ENCODE peak calls at places on chromosomes 3 and 15, in four cellular contexts. One of them, this sample, is unnamed.
A peak's percentile ranks its signal among the peaks of the same experiment; 100 is the strongest.

GRCh38 chr3:56970401-56971002 is 90.0 kb upstream of the SPATA12 start:
- DNase-seq in heart left ventricle: no peak
- DNase-seq in K562: peak; percentile 46
- DNase-seq in esophagus squamous epithelium: no peak
- DNase-seq in this sample: no peak

GRCh38 chr15:89021224-89021623 is 67.0 kb upstream of the ABHD2 start:
- DNase-seq in heart left ventricle: no peak
- DNase-seq in K562: no peak
- DNase-seq in esophagus squamous epithelium: no peak
- DNase-seq in this sample: peak; percentile 84

GRCh38 chr3:28780480-28780879 is 431.9 kb upstream of the AZI2 start:
- DNase-seq in heart left ventricle: no peak
- DNase-seq in K562: no peak
- DNase-seq in esophagus squamous epithelium: no peak
- DNase-seq in this sample: no peak

GRCh38 chr15:25181290-25182097 is 226.7 kb downstream of the SNRPN start:
- DNase-seq in heart left ventricle: peak; percentile 2
- DNase-seq in K562: no peak
- DNase-seq in esophagus squamous epithelium: no peak
- DNase-seq in this sample: peak; percentile 19

GRCh38 chr15:78509726-78510312 is 2.4 kb downstream of the HYKK start:
- DNase-seq in heart left ventricle: no peak
- DNase-seq in K562: no peak
- DNase-seq in esophagus squamous epithelium: no peak
- DNase-seq in this sample: no peak

GRCh38 chr3:51389423-51390183 is 1.5 kb upstream of the RBM15B start:
- DNase-seq in heart left ventricle: no peak
- DNase-seq in K562: peak; percentile 68
- DNase-seq in esophagus squamous epithelium: no peak
- DNase-seq in this sample: no peak

GRCh38 chr15:96181873-96182301 is 148.6 kb upstream of the NR2F2 start:
- DNase-seq in heart left ventricle: peak; percentile 48
- DNase-seq in K562: no peak
- DNase-seq in esophagus squamous epithelium: no peak
- DNase-seq in this sample: no peak

GRCh38 chr15:98953000-98953776 is 54.4 kb downstream of the PGPEP1L start:
- DNase-seq in heart left ventricle: no peak
- DNase-seq in K562: peak; percentile 4
- DNase-seq in esophagus squamous epithelium: no peak
- DNase-seq in this sample: no peak

GRCh38 chr3:161500057-161500836 is 3.6 kb downstream of the OTOL1 start:
- DNase-seq in heart left ventricle: no peak
- DNase-seq in K562: no peak
- DNase-seq in esophagus squamous epithelium: no peak
- DNase-seq in this sample: no peak

GRCh38 chr15:75945953-75946352 is 42.3 kb downstream of the FBXO22 start:
- DNase-seq in heart left ventricle: no peak
- DNase-seq in K562: no peak
- DNase-seq in esophagus squamous epithelium: no peak
- DNase-seq in this sample: no peak

GRCh38 chr3:126556637-126557414 is 1.9 kb downstream of the C3orf22 start:
- DNase-seq in heart left ventricle: no peak
- DNase-seq in K562: no peak
- DNase-seq in esophagus squamous epithelium: no peak
- DNase-seq in this sample: no peak

GRCh38 chr3:33250712-33251111 is 26.5 kb upstream of the FBXL2 start:
- DNase-seq in heart left ventricle: no peak
- DNase-seq in K562: no peak
- DNase-seq in esophagus squamous epithelium: no peak
- DNase-seq in this sample: no peak

GRCh38 chr3:107241217-107241616 is 136.0 kb upstream of the CCDC54 start:
- DNase-seq in heart left ventricle: peak; percentile 40
- DNase-seq in K562: peak; percentile 33
- DNase-seq in esophagus squamous epithelium: no peak
- DNase-seq in this sample: peak; percentile 50

GRCh38 chr3:60599586-60599985 is 651.7 kb downstream of the FHIT start:
- DNase-seq in heart left ventricle: no peak
- DNase-seq in K562: no peak
- DNase-seq in esophagus squamous epithelium: no peak
- DNase-seq in this sample: no peak

GRCh38 chr3:5891721-5892120 is 704.2 kb downstream of the EDEM1 start:
- DNase-seq in heart left ventricle: no peak
- DNase-seq in K562: no peak
- DNase-seq in esophagus squamous epithelium: no peak
- DNase-seq in this sample: no peak

GRCh38 chr3:190883973-190884832 is 21.7 kb upstream of the GMNC start:
- DNase-seq in heart left ventricle: no peak
- DNase-seq in K562: peak; percentile 52
- DNase-seq in esophagus squamous epithelium: no peak
- DNase-seq in this sample: no peak

GRCh38 chr15:98754283-98755022 is 106.1 kb downstream of the IGF1R start:
- DNase-seq in heart left ventricle: no peak
- DNase-seq in K562: no peak
- DNase-seq in esophagus squamous epithelium: no peak
- DNase-seq in this sample: no peak

GRCh38 chr3:101243285-101244211 is 76.8 kb downstream of the IMPG2 start:
- DNase-seq in heart left ventricle: no peak
- DNase-seq in K562: no peak
- DNase-seq in esophagus squamous epithelium: no peak
- DNase-seq in this sample: no peak

GRCh38 chr3:179991104-179991503 is 45.6 kb downstream of the PEX5L start:
- DNase-seq in heart left ventricle: no peak
- DNase-seq in K562: no peak
- DNase-seq in esophagus squamous epithelium: no peak
- DNase-seq in this sample: no peak

GRCh38 chr3:134427400-134428111 is 53.3 kb upstream of the AMOTL2 start:
- DNase-seq in heart left ventricle: no peak
- DNase-seq in K562: no peak
- DNase-seq in esophagus squamous epithelium: no peak
- DNase-seq in this sample: no peak

GRCh38 chr3:41711656-41712055 is 250.2 kb downstream of the ULK4 start:
- DNase-seq in heart left ventricle: no peak
- DNase-seq in K562: no peak
- DNase-seq in esophagus squamous epithelium: no peak
- DNase-seq in this sample: no peak

GRCh38 chr3:47443611-47443995 is 32.1 kb downstream of the SCAP start:
- DNase-seq in heart left ventricle: no peak
- DNase-seq in K562: no peak
- DNase-seq in esophagus squamous epithelium: no peak
- DNase-seq in this sample: no peak

GRCh38 chr15:62966294-62966693 is 76.3 kb upstream of the TPM1 start:
- DNase-seq in heart left ventricle: no peak
- DNase-seq in K562: no peak
- DNase-seq in esophagus squamous epithelium: no peak
- DNase-seq in this sample: no peak

GRCh38 chr15:71775857-71776256 is 34.5 kb upstream of the NR2E3 start:
- DNase-seq in heart left ventricle: no peak
- DNase-seq in K562: no peak
- DNase-seq in esophagus squamous epithelium: no peak
- DNase-seq in this sample: no peak

GRCh38 chr15:68298882-68299381 is 21.4 kb downstream of the FEM1B start:
- DNase-seq in heart left ventricle: no peak
- DNase-seq in K562: no peak
- DNase-seq in esophagus squamous epithelium: no peak
- DNase-seq in this sample: no peak

GRCh38 chr3:176807938-176808337 is 389.3 kb downstream of the TBL1XR1 start:
- DNase-seq in heart left ventricle: no peak
- DNase-seq in K562: no peak
- DNase-seq in esophagus squamous epithelium: no peak
- DNase-seq in this sample: no peak

GRCh38 chr15:66894986-66895780 is 170.2 kb upstream of the SMAD3 start:
- DNase-seq in heart left ventricle: no peak
- DNase-seq in K562: peak; percentile 59
- DNase-seq in esophagus squamous epithelium: no peak
- DNase-seq in this sample: no peak

GRCh38 chr15:74053497-74053896 is 28.9 kb downstream of the GOLGA6A start:
- DNase-seq in heart left ventricle: no peak
- DNase-seq in K562: no peak
- DNase-seq in esophagus squamous epithelium: no peak
- DNase-seq in this sample: no peak

GRCh38 chr3:45969152-45969551 is 25.9 kb downstream of the CXCR6 start:
- DNase-seq in heart left ventricle: no peak
- DNase-seq in K562: no peak
- DNase-seq in esophagus squamous epithelium: no peak
- DNase-seq in this sample: no peak

GRCh38 chr3:183818706-183819624 is 6.4 kb downstream of the MAP6D1 start:
- DNase-seq in heart left ventricle: no peak
- DNase-seq in K562: no peak
- DNase-seq in esophagus squamous epithelium: no peak
- DNase-seq in this sample: no peak

GRCh38 chr3:42052867-42053351 is 38.2 kb upstream of the TRAK1 start:
- DNase-seq in heart left ventricle: no peak
- DNase-seq in K562: no peak
- DNase-seq in esophagus squamous epithelium: no peak
- DNase-seq in this sample: no peak

GRCh38 chr3:172675371-172676193 is 35.3 kb downstream of the NCEH1 start:
- DNase-seq in heart left ventricle: no peak
- DNase-seq in K562: peak; percentile 65
- DNase-seq in esophagus squamous epithelium: no peak
- DNase-seq in this sample: no peak

GRCh38 chr15:70072479-70072878 is 25.2 kb downstream of the TLE3 start:
- DNase-seq in heart left ventricle: no peak
- DNase-seq in K562: no peak
- DNase-seq in esophagus squamous epithelium: no peak
- DNase-seq in this sample: no peak

GRCh38 chr15:36831125-36831914 is 251.9 kb downstream of the CDIN1 start:
- DNase-seq in heart left ventricle: no peak
- DNase-seq in K562: no peak
- DNase-seq in esophagus squamous epithelium: no peak
- DNase-seq in this sample: no peak

DNA sequence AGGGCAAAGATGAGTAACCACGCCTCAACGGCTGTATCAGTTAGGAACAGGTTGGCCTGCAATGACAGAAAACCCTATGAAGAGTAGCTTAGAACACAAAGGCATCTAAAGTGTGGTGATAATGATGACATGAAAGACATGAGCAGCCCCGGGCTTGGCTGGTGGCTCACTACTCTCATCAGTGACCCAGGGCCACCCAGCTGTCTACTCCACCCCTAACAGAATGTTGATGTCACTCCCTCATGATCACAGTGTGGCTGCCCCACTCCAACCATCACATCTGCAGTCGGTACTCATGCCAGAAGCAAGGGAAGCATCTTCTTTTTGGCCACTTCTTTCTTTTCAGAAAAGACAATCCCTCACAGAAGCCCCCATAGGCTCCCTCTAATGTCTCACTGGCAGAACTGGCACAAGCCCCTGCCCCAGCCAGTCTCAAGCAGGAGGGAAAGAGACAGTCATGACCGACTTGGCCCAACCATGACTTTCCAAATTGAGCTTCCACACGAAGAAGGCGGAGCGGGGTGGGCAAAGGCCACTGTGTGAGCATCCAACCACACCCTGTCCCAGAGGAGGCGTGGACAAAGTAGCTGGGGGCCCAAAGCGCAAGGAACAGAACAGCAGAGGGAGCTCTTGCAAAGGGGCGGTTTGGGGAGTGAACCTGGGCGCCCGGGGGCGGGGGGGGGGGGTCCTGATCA is 72.0 kb upstream of the IQSEC1 start:
- DNase-seq in heart left ventricle: no peak
- DNase-seq in K562: peak; percentile 56
- DNase-seq in esophagus squamous epithelium: no peak
- DNase-seq in this sample: peak; percentile 28
- TF ChIP-seq CTCF in heart left ventricle: no peak
- TF ChIP-seq CTCF in K562: peak; percentile 56
- TF ChIP-seq CTCF in esophagus squamous epithelium: no peak
- TF ChIP-seq CTCF in this sample: no peak

DNA sequence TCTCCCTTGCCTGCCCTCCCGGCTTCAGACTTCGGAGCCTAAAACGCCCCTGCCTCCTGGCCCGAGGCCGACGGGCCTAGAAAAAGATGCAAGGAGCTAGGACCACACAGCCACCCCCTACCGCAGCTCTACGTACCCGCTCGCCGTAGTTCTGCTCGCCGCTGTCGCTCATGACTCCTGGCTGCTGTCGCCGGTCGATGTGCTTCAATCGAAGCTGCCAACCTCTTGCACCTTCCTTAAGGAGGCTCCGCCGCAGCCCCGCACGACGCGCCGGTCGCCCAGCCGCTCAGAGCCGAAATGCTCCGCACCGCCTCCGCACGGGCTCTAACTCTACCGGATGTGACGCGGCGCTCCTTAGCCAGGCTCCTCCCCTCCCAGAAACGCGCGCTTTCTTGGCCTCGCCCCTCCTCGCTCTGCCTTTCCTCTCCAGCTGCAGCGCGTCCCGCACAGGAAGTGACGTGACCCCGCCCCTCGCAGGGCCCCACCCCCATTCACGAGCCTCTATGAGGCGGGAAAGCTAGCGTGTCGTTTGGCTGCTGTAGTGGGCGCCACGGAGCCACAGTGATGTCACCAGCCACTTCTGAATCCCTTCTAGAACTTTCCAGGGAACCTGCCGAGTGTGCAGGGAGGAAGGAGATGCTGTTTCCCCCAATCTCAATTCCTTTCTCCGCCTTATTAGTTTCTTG is at the start of gene TRA2B:
- DNase-seq in heart left ventricle: peak; percentile 99
- DNase-seq in K562: peak; percentile 99
- DNase-seq in esophagus squamous epithelium: peak; percentile 95
- DNase-seq in this sample: peak; percentile 99
- TF ChIP-seq POLR2A in heart left ventricle: peak; percentile 99
- TF ChIP-seq POLR2A in K562: peak; percentile 100
- TF ChIP-seq POLR2A in esophagus squamous epithelium: peak; percentile 100
- TF ChIP-seq POLR2A in this sample: peak; percentile 100

GRCh38 chr15:53739651-53740050 is 19.8 kb downstream of the WDR72 start:
- DNase-seq in heart left ventricle: no peak
- DNase-seq in K562: no peak
- DNase-seq in esophagus squamous epithelium: no peak
- DNase-seq in this sample: no peak
- TF ChIP-seq CTCF in heart left ventricle: no peak
- TF ChIP-seq CTCF in K562: no peak
- TF ChIP-seq CTCF in esophagus squamous epithelium: no peak
- TF ChIP-seq CTCF in this sample: no peak

GRCh38 chr3:25663324-25664065 is 1.2 kb downstream of the TOP2B start:
- DNase-seq in heart left ventricle: no peak
- DNase-seq in K562: peak; percentile 64
- DNase-seq in esophagus squamous epithelium: no peak
- DNase-seq in this sample: no peak
- TF ChIP-seq POLR2A in heart left ventricle: no peak
- TF ChIP-seq POLR2A in K562: no peak
- TF ChIP-seq POLR2A in esophagus squamous epithelium: no peak
- TF ChIP-seq POLR2A in this sample: no peak

DNA sequence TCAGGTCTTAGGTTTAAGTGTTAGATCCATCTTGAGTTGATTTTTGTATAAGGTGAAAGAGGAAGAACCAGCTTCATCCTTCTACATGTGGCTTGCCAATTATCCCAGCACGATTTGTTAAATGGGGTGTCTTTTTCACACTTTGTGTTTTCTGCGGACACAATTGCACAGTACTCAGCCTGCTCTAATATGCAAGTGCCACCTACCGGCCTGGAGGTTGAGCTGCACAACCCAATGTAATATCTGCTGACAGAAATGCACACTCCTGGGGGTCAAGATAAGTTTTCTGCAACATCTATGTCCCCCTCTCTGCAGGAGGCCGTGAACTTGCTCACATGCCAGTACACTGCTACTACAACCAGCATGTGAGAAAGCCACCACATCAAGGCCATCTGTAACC is 791.9 kb upstream of the ROBO1 start:
- DNase-seq in heart left ventricle: no peak
- DNase-seq in K562: no peak
- DNase-seq in esophagus squamous epithelium: no peak
- DNase-seq in this sample: no peak
- TF ChIP-seq CTCF in heart left ventricle: no peak
- TF ChIP-seq CTCF in K562: no peak
- TF ChIP-seq CTCF in esophagus squamous epithelium: no peak
- TF ChIP-seq CTCF in this sample: no peak

This sample was measured in breast epithelium.